ENCODE peak calls at places on chromosomes 4 and X, in seven cellular contexts. One of them, this sample, is unnamed.

GRCh38 chrX:41923925-41924693 is 755 bp upstream of the CASK start:
- DNase-seq in dermis microvascular lymphatic vessel endothelial cell: peak
- DNase-seq in colonic mucosa: peak
- DNase-seq in fibroblast of villous mesenchyme: peak
- DNase-seq in GM23248: peak
- DNase-seq in activated T-cell treated with anti-CD3 and anti-CD28 coated beads, Interleukin-2, amount 50 U/mL, for 48 hours: peak
- DNase-seq in CD8-positive, alpha-beta T cell: no peak
- DNase-seq in this sample: peak

GRCh38 chrX:136684120-136684519 is 36.2 kb downstream of the CD40LG start:
- DNase-seq in dermis microvascular lymphatic vessel endothelial cell: no peak
- DNase-seq in colonic mucosa: no peak
- DNase-seq in fibroblast of villous mesenchyme: no peak
- DNase-seq in GM23248: no peak
- DNase-seq in activated T-cell treated with anti-CD3 and anti-CD28 coated beads, Interleukin-2, amount 50 U/mL, for 48 hours: no peak
- DNase-seq in CD8-positive, alpha-beta T cell: no peak
- DNase-seq in this sample: no peak

GRCh38 chrX:136354201-136354600 is 53.4 kb downstream of the ADGRG4 start:
- DNase-seq in dermis microvascular lymphatic vessel endothelial cell: no peak
- DNase-seq in colonic mucosa: no peak
- DNase-seq in fibroblast of villous mesenchyme: no peak
- DNase-seq in GM23248: no peak
- DNase-seq in activated T-cell treated with anti-CD3 and anti-CD28 coated beads, Interleukin-2, amount 50 U/mL, for 48 hours: no peak
- DNase-seq in CD8-positive, alpha-beta T cell: no peak
- DNase-seq in this sample: no peak

GRCh38 chrX:54530358-54530900 is 410 bp downstream of the GNL3L start:
- DNase-seq in dermis microvascular lymphatic vessel endothelial cell: no peak
- DNase-seq in colonic mucosa: no peak
- DNase-seq in fibroblast of villous mesenchyme: peak
- DNase-seq in GM23248: peak
- DNase-seq in activated T-cell treated with anti-CD3 and anti-CD28 coated beads, Interleukin-2, amount 50 U/mL, for 48 hours: peak
- DNase-seq in CD8-positive, alpha-beta T cell: no peak
- DNase-seq in this sample: peak

GRCh38 chr4:41660350-41660749 is 88.2 kb downstream of the PHOX2B start:
- DNase-seq in dermis microvascular lymphatic vessel endothelial cell: no peak
- DNase-seq in colonic mucosa: no peak
- DNase-seq in fibroblast of villous mesenchyme: no peak
- DNase-seq in GM23248: no peak
- DNase-seq in activated T-cell treated with anti-CD3 and anti-CD28 coated beads, Interleukin-2, amount 50 U/mL, for 48 hours: no peak
- DNase-seq in CD8-positive, alpha-beta T cell: no peak
- DNase-seq in this sample: no peak

GRCh38 chr4:112953295-112953694 is 96.2 kb upstream of the ANK2 start:
- DNase-seq in dermis microvascular lymphatic vessel endothelial cell: no peak
- DNase-seq in colonic mucosa: no peak
- DNase-seq in fibroblast of villous mesenchyme: no peak
- DNase-seq in GM23248: no peak
- DNase-seq in activated T-cell treated with anti-CD3 and anti-CD28 coated beads, Interleukin-2, amount 50 U/mL, for 48 hours: no peak
- DNase-seq in CD8-positive, alpha-beta T cell: no peak
- DNase-seq in this sample: no peak

GRCh38 chr4:688695-689497 is at the start of gene SLC49A3:
- DNase-seq in dermis microvascular lymphatic vessel endothelial cell: no peak
- DNase-seq in colonic mucosa: no peak
- DNase-seq in fibroblast of villous mesenchyme: no peak
- DNase-seq in GM23248: peak
- DNase-seq in activated T-cell treated with anti-CD3 and anti-CD28 coated beads, Interleukin-2, amount 50 U/mL, for 48 hours: peak
- DNase-seq in CD8-positive, alpha-beta T cell: no peak
- DNase-seq in this sample: no peak

GRCh38 chr4:168623011-168623410 is 126.2 kb downstream of the PALLD start:
- DNase-seq in dermis microvascular lymphatic vessel endothelial cell: no peak
- DNase-seq in colonic mucosa: no peak
- DNase-seq in fibroblast of villous mesenchyme: no peak
- DNase-seq in GM23248: no peak
- DNase-seq in activated T-cell treated with anti-CD3 and anti-CD28 coated beads, Interleukin-2, amount 50 U/mL, for 48 hours: no peak
- DNase-seq in CD8-positive, alpha-beta T cell: no peak
- DNase-seq in this sample: no peak

GRCh38 chr4:139129206-139129605 is 47.8 kb downstream of the ELF2 start:
- DNase-seq in dermis microvascular lymphatic vessel endothelial cell: no peak
- DNase-seq in colonic mucosa: no peak
- DNase-seq in fibroblast of villous mesenchyme: no peak
- DNase-seq in GM23248: peak
- DNase-seq in activated T-cell treated with anti-CD3 and anti-CD28 coated beads, Interleukin-2, amount 50 U/mL, for 48 hours: no peak
- DNase-seq in CD8-positive, alpha-beta T cell: no peak
- DNase-seq in this sample: no peak

GRCh38 chr4:151887151-151887815 is 126.5 kb upstream of the GATB start:
- DNase-seq in dermis microvascular lymphatic vessel endothelial cell: no peak
- DNase-seq in colonic mucosa: no peak
- DNase-seq in fibroblast of villous mesenchyme: peak
- DNase-seq in GM23248: peak
- DNase-seq in activated T-cell treated with anti-CD3 and anti-CD28 coated beads, Interleukin-2, amount 50 U/mL, for 48 hours: no peak
- DNase-seq in CD8-positive, alpha-beta T cell: no peak
- DNase-seq in this sample: peak

This sample was measured in cardiac fibroblast.